ENCODE peak calls at places on chromosomes 6 and 20, in eight cellular contexts. One of them, this sample, is unnamed.
A peak's percentile ranks its signal among the peaks of the same experiment; 100 is the strongest.

GRCh38 chr20:10218536-10219451 is at the start of gene SNAP25:
- DNase-seq in NCI-H226: peak; percentile 61
- DNase-seq in Peyer's patch: peak; percentile 16
- DNase-seq in anterior cingulate cortex: peak; percentile 86
- DNase-seq in CD4-positive, alpha-beta T cell: peak; percentile 26
- DNase-seq in stomach: peak; percentile 41
- DNase-seq in effector CD8-positive, alpha-beta T cell: no peak
- DNase-seq in progenitor cell of endocrine pancreas: peak; percentile 54
- DNase-seq in this sample: peak; percentile 86

GRCh38 chr6:20846602-20847028 is 312.4 kb downstream of the CDKAL1 start:
- DNase-seq in NCI-H226: peak; percentile 71
- DNase-seq in Peyer's patch: no peak
- DNase-seq in anterior cingulate cortex: no peak
- DNase-seq in CD4-positive, alpha-beta T cell: no peak
- DNase-seq in stomach: no peak
- DNase-seq in effector CD8-positive, alpha-beta T cell: no peak
- DNase-seq in progenitor cell of endocrine pancreas: no peak
- DNase-seq in this sample: no peak

GRCh38 chr6:143863754-143864153 is 520 bp upstream of the ZC2HC1B start:
- DNase-seq in NCI-H226: no peak
- DNase-seq in Peyer's patch: no peak
- DNase-seq in anterior cingulate cortex: no peak
- DNase-seq in CD4-positive, alpha-beta T cell: no peak
- DNase-seq in stomach: no peak
- DNase-seq in effector CD8-positive, alpha-beta T cell: no peak
- DNase-seq in progenitor cell of endocrine pancreas: no peak
- DNase-seq in this sample: no peak

GRCh38 chr6:5191722-5192121 is 69.0 kb downstream of the LYRM4 start:
- DNase-seq in NCI-H226: no peak
- DNase-seq in Peyer's patch: no peak
- DNase-seq in anterior cingulate cortex: no peak
- DNase-seq in CD4-positive, alpha-beta T cell: no peak
- DNase-seq in stomach: no peak
- DNase-seq in effector CD8-positive, alpha-beta T cell: no peak
- DNase-seq in progenitor cell of endocrine pancreas: no peak
- DNase-seq in this sample: no peak

GRCh38 chr6:133179483-133179882 is 61.7 kb upstream of the EYA4 start:
- DNase-seq in NCI-H226: no peak
- DNase-seq in Peyer's patch: no peak
- DNase-seq in anterior cingulate cortex: no peak
- DNase-seq in CD4-positive, alpha-beta T cell: no peak
- DNase-seq in stomach: no peak
- DNase-seq in effector CD8-positive, alpha-beta T cell: no peak
- DNase-seq in progenitor cell of endocrine pancreas: no peak
- DNase-seq in this sample: peak; percentile 17

GRCh38 chr20:22583773-22584629 is at the start of gene FOXA2:
- DNase-seq in NCI-H226: peak; percentile 63
- DNase-seq in Peyer's patch: no peak
- DNase-seq in anterior cingulate cortex: no peak
- DNase-seq in CD4-positive, alpha-beta T cell: no peak
- DNase-seq in stomach: peak; percentile 85
- DNase-seq in effector CD8-positive, alpha-beta T cell: no peak
- DNase-seq in progenitor cell of endocrine pancreas: peak; percentile 81
- DNase-seq in this sample: no peak

GRCh38 chr6:35493307-35493983 is 3.4 kb downstream of the TEAD3 start:
- DNase-seq in NCI-H226: no peak
- DNase-seq in Peyer's patch: no peak
- DNase-seq in anterior cingulate cortex: no peak
- DNase-seq in CD4-positive, alpha-beta T cell: no peak
- DNase-seq in stomach: no peak
- DNase-seq in effector CD8-positive, alpha-beta T cell: no peak
- DNase-seq in progenitor cell of endocrine pancreas: no peak
- DNase-seq in this sample: no peak

GRCh38 chr20:19129976-19130612 is 82.3 kb upstream of the SLC24A3 start:
- DNase-seq in NCI-H226: no peak
- DNase-seq in Peyer's patch: no peak
- DNase-seq in anterior cingulate cortex: no peak
- DNase-seq in CD4-positive, alpha-beta T cell: no peak
- DNase-seq in stomach: peak; percentile 68
- DNase-seq in effector CD8-positive, alpha-beta T cell: no peak
- DNase-seq in progenitor cell of endocrine pancreas: no peak
- DNase-seq in this sample: no peak

GRCh38 chr20:48384147-48384818 is 443.5 kb downstream of the PREX1 start:
- DNase-seq in NCI-H226: no peak
- DNase-seq in Peyer's patch: no peak
- DNase-seq in anterior cingulate cortex: no peak
- DNase-seq in CD4-positive, alpha-beta T cell: no peak
- DNase-seq in stomach: no peak
- DNase-seq in effector CD8-positive, alpha-beta T cell: no peak
- DNase-seq in progenitor cell of endocrine pancreas: no peak
- DNase-seq in this sample: no peak

GRCh38 chr20:33075281-33075680 is 4.2 kb upstream of the BPIFB4 start:
- DNase-seq in NCI-H226: no peak
- DNase-seq in Peyer's patch: no peak
- DNase-seq in anterior cingulate cortex: no peak
- DNase-seq in CD4-positive, alpha-beta T cell: no peak
- DNase-seq in stomach: no peak
- DNase-seq in effector CD8-positive, alpha-beta T cell: no peak
- DNase-seq in progenitor cell of endocrine pancreas: no peak
- DNase-seq in this sample: no peak

GRCh38 chr6:88548891-88549505 is 382.9 kb upstream of the CNR1 start:
- DNase-seq in NCI-H226: no peak
- DNase-seq in Peyer's patch: no peak
- DNase-seq in anterior cingulate cortex: no peak
- DNase-seq in CD4-positive, alpha-beta T cell: no peak
- DNase-seq in stomach: no peak
- DNase-seq in effector CD8-positive, alpha-beta T cell: no peak
- DNase-seq in progenitor cell of endocrine pancreas: no peak
- DNase-seq in this sample: no peak

GRCh38 chr20:35954907-35955251 is 577 bp upstream of the SCAND1 start:
- DNase-seq in NCI-H226: no peak
- DNase-seq in Peyer's patch: peak; percentile 40
- DNase-seq in anterior cingulate cortex: no peak
- DNase-seq in CD4-positive, alpha-beta T cell: peak; percentile 39
- DNase-seq in stomach: no peak
- DNase-seq in effector CD8-positive, alpha-beta T cell: no peak
- DNase-seq in progenitor cell of endocrine pancreas: no peak
- DNase-seq in this sample: no peak

GRCh38 chr6:18154507-18155272 is at the start of gene TPMT:
- DNase-seq in NCI-H226: no peak
- DNase-seq in Peyer's patch: peak; percentile 25
- DNase-seq in anterior cingulate cortex: no peak
- DNase-seq in CD4-positive, alpha-beta T cell: no peak
- DNase-seq in stomach: peak; percentile 32
- DNase-seq in effector CD8-positive, alpha-beta T cell: no peak
- DNase-seq in progenitor cell of endocrine pancreas: peak; percentile 97
- DNase-seq in this sample: peak; percentile 98

GRCh38 chr20:51361258-51361657 is 181.3 kb downstream of the NFATC2 start:
- DNase-seq in NCI-H226: no peak
- DNase-seq in Peyer's patch: no peak
- DNase-seq in anterior cingulate cortex: no peak
- DNase-seq in CD4-positive, alpha-beta T cell: no peak
- DNase-seq in stomach: no peak
- DNase-seq in effector CD8-positive, alpha-beta T cell: no peak
- DNase-seq in progenitor cell of endocrine pancreas: no peak
- DNase-seq in this sample: no peak

GRCh38 chr6:16503241-16503775 is 258.0 kb downstream of the ATXN1 start:
- DNase-seq in NCI-H226: no peak
- DNase-seq in Peyer's patch: no peak
- DNase-seq in anterior cingulate cortex: no peak
- DNase-seq in CD4-positive, alpha-beta T cell: no peak
- DNase-seq in stomach: no peak
- DNase-seq in effector CD8-positive, alpha-beta T cell: no peak
- DNase-seq in progenitor cell of endocrine pancreas: no peak
- DNase-seq in this sample: no peak

GRCh38 chr6:89258912-89259311 is 41.8 kb upstream of the GABRR1 start:
- DNase-seq in NCI-H226: no peak
- DNase-seq in Peyer's patch: no peak
- DNase-seq in anterior cingulate cortex: no peak
- DNase-seq in CD4-positive, alpha-beta T cell: no peak
- DNase-seq in stomach: no peak
- DNase-seq in effector CD8-positive, alpha-beta T cell: no peak
- DNase-seq in progenitor cell of endocrine pancreas: no peak
- DNase-seq in this sample: no peak

GRCh38 chr20:38345643-38346042 is 639 bp upstream of the LBP start:
- DNase-seq in NCI-H226: no peak
- DNase-seq in Peyer's patch: no peak
- DNase-seq in anterior cingulate cortex: no peak
- DNase-seq in CD4-positive, alpha-beta T cell: no peak
- DNase-seq in stomach: no peak
- DNase-seq in effector CD8-positive, alpha-beta T cell: no peak
- DNase-seq in progenitor cell of endocrine pancreas: no peak
- DNase-seq in this sample: no peak

GRCh38 chr6:152161501-152161900 is 354.0 kb downstream of the ESR1 start:
- DNase-seq in NCI-H226: peak; percentile 32
- DNase-seq in Peyer's patch: no peak
- DNase-seq in anterior cingulate cortex: no peak
- DNase-seq in CD4-positive, alpha-beta T cell: no peak
- DNase-seq in stomach: no peak
- DNase-seq in effector CD8-positive, alpha-beta T cell: no peak
- DNase-seq in progenitor cell of endocrine pancreas: no peak
- DNase-seq in this sample: no peak

GRCh38 chr6:7157752-7158616 is 50.2 kb downstream of the RREB1 start:
- DNase-seq in NCI-H226: peak; percentile 59
- DNase-seq in Peyer's patch: no peak
- DNase-seq in anterior cingulate cortex: no peak
- DNase-seq in CD4-positive, alpha-beta T cell: no peak
- DNase-seq in stomach: no peak
- DNase-seq in effector CD8-positive, alpha-beta T cell: no peak
- DNase-seq in progenitor cell of endocrine pancreas: no peak
- DNase-seq in this sample: no peak

GRCh38 chr6:38508894-38509293 is 130.8 kb downstream of the BTBD9 start:
- DNase-seq in NCI-H226: no peak
- DNase-seq in Peyer's patch: no peak
- DNase-seq in anterior cingulate cortex: no peak
- DNase-seq in CD4-positive, alpha-beta T cell: no peak
- DNase-seq in stomach: no peak
- DNase-seq in effector CD8-positive, alpha-beta T cell: no peak
- DNase-seq in progenitor cell of endocrine pancreas: no peak
- DNase-seq in this sample: no peak

GRCh38 chr20:49641683-49642649 is 71.7 kb downstream of the B4GALT5 start:
- DNase-seq in NCI-H226: no peak
- DNase-seq in Peyer's patch: no peak
- DNase-seq in anterior cingulate cortex: peak; percentile 10
- DNase-seq in CD4-positive, alpha-beta T cell: no peak
- DNase-seq in stomach: peak; percentile 53
- DNase-seq in effector CD8-positive, alpha-beta T cell: no peak
- DNase-seq in progenitor cell of endocrine pancreas: no peak
- DNase-seq in this sample: no peak

GRCh38 chr6:35893246-35893645 is 27.7 kb downstream of the SRPK1 start:
- DNase-seq in NCI-H226: no peak
- DNase-seq in Peyer's patch: no peak
- DNase-seq in anterior cingulate cortex: no peak
- DNase-seq in CD4-positive, alpha-beta T cell: no peak
- DNase-seq in stomach: no peak
- DNase-seq in effector CD8-positive, alpha-beta T cell: no peak
- DNase-seq in progenitor cell of endocrine pancreas: no peak
- DNase-seq in this sample: no peak

GRCh38 chr6:39322306-39322850 is at the start of gene KCNK16:
- DNase-seq in NCI-H226: no peak
- DNase-seq in Peyer's patch: no peak
- DNase-seq in anterior cingulate cortex: no peak
- DNase-seq in CD4-positive, alpha-beta T cell: no peak
- DNase-seq in stomach: no peak
- DNase-seq in effector CD8-positive, alpha-beta T cell: no peak
- DNase-seq in progenitor cell of endocrine pancreas: no peak
- DNase-seq in this sample: no peak